ENCODE peak calls at places on chromosomes 6 and 20, in eight cellular contexts. U is RWPE2; A is uterus; G is CD4-positive, alpha-beta memory T cell; X is PC-3; Y is ovary; D is mammary epithelial cell; W is HFF-Myc. N is an unnamed sample.

GRCh38 chr20:58022711-58023110 is 205.7 kb downstream of the ANKRD60 start:
- DNase-seq in G (no peak), U (peak; percentile 38), D (no peak), X (no peak), A (no peak), Y (no peak), W (no peak), N (no peak)

GRCh38 chr20:37526839-37527637 is 638 bp downstream of the BLCAP start:
- DNase-seq in G (peak; percentile 40), A (no peak), Y (no peak), X (peak; percentile 33), D (peak; percentile 29), U (peak; percentile 82), W (no peak), N (no peak)

GRCh38 chr6:111469543-111469942 is 13.5 kb downstream of the REV3L start:
- DNase-seq in W (no peak), G (no peak), X (no peak), Y (no peak), D (no peak), A (no peak), U (no peak), N (no peak)

GRCh38 chr6:131443514-131443913 is 129.5 kb upstream of the ARG1 start:
- DNase-seq in Y (no peak), A (no peak), U (no peak), G (no peak), W (no peak), X (no peak), D (no peak), N (peak; percentile 13)

GRCh38 chr20:35431621-35432429 is 6.2 kb downstream of the GDF5 start:
- DNase-seq in A (no peak), U (no peak), D (no peak), W (no peak), X (no peak), Y (no peak), G (no peak), N (no peak)

GRCh38 chr6:136426627-136427377 is 123.4 kb downstream of the MAP7 start:
- DNase-seq in U (no peak), X (no peak), G (no peak), A (no peak), D (no peak), Y (no peak), W (no peak), N (no peak)

GRCh38 chr6:41039060-41039998 is at the start of gene UNC5CL:
- DNase-seq in G (no peak), A (no peak), U (no peak), X (peak; percentile 76), W (no peak), D (peak; percentile 57), Y (no peak), N (peak; percentile 61)

GRCh38 chr6:32188381-32189081 is 1.5 kb downstream of the PBX2 start:
- DNase-seq in X (no peak), A (peak; percentile 68), G (no peak), D (no peak), W (no peak), U (no peak), Y (peak; percentile 39), N (no peak)

GRCh38 chr6:158033751-158034702 is 52.4 kb downstream of the SYNJ2 start:
- DNase-seq in X (no peak), Y (no peak), U (no peak), D (no peak), A (no peak), W (no peak), G (no peak), N (no peak)

GRCh38 chr6:131945971-131946370 is 5.2 kb downstream of the CCN2 start:
- DNase-seq in A (no peak), G (no peak), D (no peak), Y (no peak), X (no peak), U (no peak), W (no peak), N (no peak)

GRCh38 chr6:26152226-26153101 is 65.2 kb downstream of the HFE start:
- DNase-seq in W (no peak), X (peak; percentile 67), G (no peak), U (no peak), A (no peak), D (peak; percentile 84), Y (no peak), N (no peak)

GRCh38 chr6:113971786-113972185 is 838 bp upstream of the HDAC2 start:
- DNase-seq in G (no peak), Y (no peak), A (no peak), X (no peak), U (no peak), W (no peak), D (peak; percentile 8), N (no peak)

GRCh38 chr6:22699046-22699639 is 129.8 kb downstream of the HDGFL1 start:
- DNase-seq in G (no peak), A (no peak), D (no peak), W (no peak), Y (no peak), X (no peak), U (no peak), N (no peak)

GRCh38 chr20:49635829-49636228 is 67.9 kb upstream of the PTGIS start:
- DNase-seq in A (no peak), W (no peak), D (no peak), Y (no peak), U (no peak), X (no peak), G (no peak), N (no peak)

GRCh38 chr20:1335961-1336698 is 7.2 kb upstream of the SDCBP2 start:
- DNase-seq in W (no peak), G (no peak), U (no peak), A (no peak), D (no peak), Y (no peak), X (no peak), N (no peak)

GRCh38 chr20:43448748-43449535 is 8.8 kb upstream of the SRSF6 start:
- DNase-seq in G (no peak), U (peak; percentile 57), A (peak; percentile 21), W (no peak), D (peak; percentile 26), Y (no peak), X (peak; percentile 74), N (peak; percentile 16)

GRCh38 chr20:62737271-62737761 is 28.7 kb downstream of the NTSR1 start:
- DNase-seq in A (no peak), W (no peak), G (no peak), Y (no peak), X (no peak), D (no peak), U (peak; percentile 86), N (no peak)

GRCh38 chr6:158649289-158650143 is at the start of gene SYTL3:
- DNase-seq in D (peak; percentile 48), A (no peak), W (no peak), G (peak; percentile 92), Y (peak; percentile 5), U (no peak), X (no peak), N (peak; percentile 82)

GRCh38 chr6:74671558-74672025 is 534.3 kb downstream of the COL12A1 start:
- DNase-seq in G (no peak), W (peak; percentile 72), X (peak; percentile 4), A (no peak), D (peak; percentile 52), U (no peak), Y (no peak), N (no peak)

GRCh38 chr6:44179072-44179536 is 20.5 kb downstream of the CAPN11 start:
- DNase-seq in U (no peak), X (peak; percentile 40), D (no peak), A (no peak), Y (no peak), W (no peak), G (no peak), N (no peak)

GRCh38 chr6:152749336-152749735 is 1.3 kb upstream of the VIP start:
- DNase-seq in D (no peak), G (no peak), A (no peak), Y (no peak), U (no peak), X (no peak), W (no peak), N (no peak)

GRCh38 chr20:9200620-9201019 is 131.7 kb downstream of the PLCB4 start:
- DNase-seq in Y (no peak), G (no peak), X (peak; percentile 96), A (no peak), W (no peak), D (peak; percentile 14), U (peak; percentile 89), N (no peak)

GRCh38 chr6:105492706-105493673 is 90.1 kb upstream of the PREP start:
- DNase-seq in G (no peak), Y (peak; percentile 26), A (no peak), X (peak; percentile 31), U (no peak), D (no peak), W (no peak), N (no peak)

GRCh38 chr20:63520939-63521601 is 505 bp downstream of the PPDPF start:
- DNase-seq in U (peak; percentile 92), G (peak; percentile 77), A (peak; percentile 78), D (peak; percentile 86), Y (peak; percentile 71), X (peak; percentile 80), W (no peak), N (peak; percentile 68)

GRCh38 chr20:23078994-23079364 is 7.1 kb downstream of the CD93 start:
- DNase-seq in Y (no peak), W (no peak), U (no peak), X (peak; percentile 11), A (no peak), G (no peak), D (no peak), N (no peak)

GRCh38 chr6:68279793-68280557 is 355.1 kb upstream of the ADGRB3 start:
- DNase-seq in A (no peak), W (no peak), Y (no peak), G (no peak), X (peak; percentile 13), D (no peak), U (peak; percentile 24), N (no peak)

GRCh38 chr6:35048631-35049083 is 92.5 kb downstream of the TCP11 start:
- DNase-seq in Y (peak; percentile 23), W (no peak), A (peak; percentile 26), U (no peak), G (no peak), D (no peak), X (no peak), N (no peak)

GRCh38 chr6:99822741-99823512 is 171.1 kb downstream of the MCHR2 start:
- DNase-seq in Y (no peak), W (peak; percentile 48), D (peak; percentile 69), X (peak; percentile 66), U (no peak), G (no peak), A (no peak), N (no peak)
- H3K4me3 ChIP-seq in Y (no peak overlapping the region), W (peak overlapping the region; percentile 31), D (peak overlapping the region; percentile 30), X (peak overlapping the region; percentile 59), U (peak overlapping the region; percentile 29), G (no peak overlapping the region), A (no peak overlapping the region), N (no peak overlapping the region)

GRCh38 chr6:161066511-161066910 is 74.9 kb downstream of the MAP3K4 start:
- DNase-seq in U (no peak), X (no peak), Y (no peak), D (no peak), W (peak; percentile 35), G (no peak), A (no peak), N (no peak)
- H3K4me3 ChIP-seq in U (no peak overlapping the region), X (no peak overlapping the region), Y (no peak overlapping the region), D (no peak overlapping the region), W (no peak overlapping the region), G (no peak overlapping the region), A (no peak overlapping the region), N (no peak overlapping the region)

GRCh38 chr6:10414766-10415592 is at the start of gene TFAP2A:
- DNase-seq in D (peak; percentile 96), G (no peak), Y (no peak), A (no peak), X (peak; percentile 91), W (peak; percentile 76), U (peak; percentile 83), N (no peak)
- H3K4me3 ChIP-seq in D (peak within 1 kb of the TSS; percentile 93), G (no peak within 1 kb of the TSS), Y (no peak within 1 kb of the TSS), A (no peak within 1 kb of the TSS), X (peak within 1 kb of the TSS; percentile 91), W (peak within 1 kb of the TSS; percentile 83), U (peak within 1 kb of the TSS; percentile 58), N (no peak within 1 kb of the TSS)

GRCh38 chr20:3689978-3690377 is 8.2 kb upstream of the ADAM33 start:
- DNase-seq in Y (no peak), W (no peak), X (no peak), U (no peak), A (no peak), G (no peak), D (no peak), N (no peak)
- H3K4me3 ChIP-seq in Y (no peak overlapping the region), W (no peak overlapping the region), X (no peak overlapping the region), U (no peak overlapping the region), A (no peak overlapping the region), G (no peak overlapping the region), D (no peak overlapping the region), N (no peak overlapping the region)